ENCODE peak calls at places on chromosomes 5 and 9, in six cellular contexts. One of them, this sample, is unnamed.

GRCh38 chr9:33140406-33141360 is 26.5 kb downstream of the B4GALT1 start:
- DNase-seq in GM13977: no peak
- DNase-seq in H9: no peak
- DNase-seq in CD8-positive, alpha-beta T cell: no peak
- DNase-seq in adrenal gland: no peak
- DNase-seq in heart left ventricle: no peak
- DNase-seq in this sample: no peak

GRCh38 chr9:108609227-108609894 is 246.4 kb downstream of the ACTL7B start:
- DNase-seq in adrenal gland: no peak
- DNase-seq in H9: no peak
- DNase-seq in CD8-positive, alpha-beta T cell: no peak
- DNase-seq in heart left ventricle: no peak
- DNase-seq in GM13977: no peak
- DNase-seq in this sample: no peak

GRCh38 chr5:96408276-96408777 is 24.7 kb downstream of the PCSK1 start:
- DNase-seq in heart left ventricle: no peak
- DNase-seq in H9: no peak
- DNase-seq in CD8-positive, alpha-beta T cell: no peak
- DNase-seq in adrenal gland: no peak
- DNase-seq in GM13977: no peak
- DNase-seq in this sample: no peak

GRCh38 chr9:21750021-21750735 is 52.3 kb upstream of the MTAP start:
- DNase-seq in adrenal gland: no peak
- DNase-seq in CD8-positive, alpha-beta T cell: no peak
- DNase-seq in H9: no peak
- DNase-seq in GM13977: no peak
- DNase-seq in heart left ventricle: no peak
- DNase-seq in this sample: no peak

GRCh38 chr9:106878943-106879916 is 16.3 kb downstream of the ZNF462 start:
- DNase-seq in GM13977: no peak
- DNase-seq in adrenal gland: peak; percentile 94
- DNase-seq in H9: no peak
- DNase-seq in heart left ventricle: peak; percentile 80
- DNase-seq in CD8-positive, alpha-beta T cell: no peak
- DNase-seq in this sample: no peak

GRCh38 chr9:706606-707451 is 134.7 kb upstream of the DMRT1 start:
- DNase-seq in adrenal gland: peak; percentile 82
- DNase-seq in heart left ventricle: peak; percentile 62
- DNase-seq in H9: peak; percentile 54
- DNase-seq in GM13977: peak; percentile 36
- DNase-seq in CD8-positive, alpha-beta T cell: peak; percentile 8
- DNase-seq in this sample: peak; percentile 20

GRCh38 chr9:128098936-128099931 is 28.3 kb downstream of the PTGES2 start:
- DNase-seq in heart left ventricle: peak; percentile 67
- DNase-seq in adrenal gland: peak; percentile 39
- DNase-seq in CD8-positive, alpha-beta T cell: peak; percentile 29
- DNase-seq in GM13977: no peak
- DNase-seq in H9: no peak
- DNase-seq in this sample: no peak

GRCh38 chr9:81535542-81536241 is 153.7 kb downstream of the TLE1 start:
- DNase-seq in GM13977: no peak
- DNase-seq in heart left ventricle: no peak
- DNase-seq in adrenal gland: no peak
- DNase-seq in CD8-positive, alpha-beta T cell: no peak
- DNase-seq in H9: no peak
- DNase-seq in this sample: no peak

GRCh38 chr9:116737137-116737546 is 50.0 kb downstream of the TRIM32 start:
- DNase-seq in adrenal gland: peak; percentile 90
- DNase-seq in CD8-positive, alpha-beta T cell: peak; percentile 25
- DNase-seq in GM13977: peak; percentile 83
- DNase-seq in heart left ventricle: peak; percentile 66
- DNase-seq in H9: peak; percentile 94
- DNase-seq in this sample: peak; percentile 91

GRCh38 chr9:78595200-78595945 is 298.4 kb downstream of the PSAT1 start:
- DNase-seq in H9: no peak
- DNase-seq in CD8-positive, alpha-beta T cell: no peak
- DNase-seq in adrenal gland: no peak
- DNase-seq in heart left ventricle: no peak
- DNase-seq in GM13977: no peak
- DNase-seq in this sample: no peak

GRCh38 chr5:10485142-10485795 is 43.6 kb downstream of the ROPN1L start:
- DNase-seq in CD8-positive, alpha-beta T cell: no peak
- DNase-seq in H9: peak; percentile 71
- DNase-seq in heart left ventricle: peak; percentile 40
- DNase-seq in adrenal gland: peak; percentile 6
- DNase-seq in GM13977: no peak
- DNase-seq in this sample: no peak

GRCh38 chr9:75616841-75617566 is 273.5 kb upstream of the PCSK5 start:
- DNase-seq in CD8-positive, alpha-beta T cell: no peak
- DNase-seq in adrenal gland: no peak
- DNase-seq in heart left ventricle: no peak
- DNase-seq in GM13977: no peak
- DNase-seq in H9: no peak
- DNase-seq in this sample: no peak

GRCh38 chr9:93278164-93278563 is 94.2 kb downstream of the WNK2 start:
- DNase-seq in H9: no peak
- DNase-seq in GM13977: no peak
- DNase-seq in heart left ventricle: no peak
- DNase-seq in CD8-positive, alpha-beta T cell: no peak
- DNase-seq in adrenal gland: no peak
- DNase-seq in this sample: no peak

GRCh38 chr5:145449794-145450193 is 385.3 kb downstream of the PRELID2 start:
- DNase-seq in GM13977: no peak
- DNase-seq in CD8-positive, alpha-beta T cell: no peak
- DNase-seq in adrenal gland: no peak
- DNase-seq in heart left ventricle: no peak
- DNase-seq in H9: no peak
- DNase-seq in this sample: no peak

GRCh38 chr5:109911731-109912130 is 222.0 kb downstream of the MAN2A1 start:
- DNase-seq in adrenal gland: no peak
- DNase-seq in heart left ventricle: no peak
- DNase-seq in CD8-positive, alpha-beta T cell: no peak
- DNase-seq in H9: no peak
- DNase-seq in GM13977: no peak
- DNase-seq in this sample: no peak

GRCh38 chr9:129006328-129007034 is 21.6 kb downstream of the SH3GLB2 start:
- DNase-seq in H9: peak; percentile 81
- DNase-seq in GM13977: peak; percentile 82
- DNase-seq in heart left ventricle: peak; percentile 67
- DNase-seq in CD8-positive, alpha-beta T cell: peak; percentile 41
- DNase-seq in adrenal gland: peak; percentile 82
- DNase-seq in this sample: peak; percentile 56

DNA sequence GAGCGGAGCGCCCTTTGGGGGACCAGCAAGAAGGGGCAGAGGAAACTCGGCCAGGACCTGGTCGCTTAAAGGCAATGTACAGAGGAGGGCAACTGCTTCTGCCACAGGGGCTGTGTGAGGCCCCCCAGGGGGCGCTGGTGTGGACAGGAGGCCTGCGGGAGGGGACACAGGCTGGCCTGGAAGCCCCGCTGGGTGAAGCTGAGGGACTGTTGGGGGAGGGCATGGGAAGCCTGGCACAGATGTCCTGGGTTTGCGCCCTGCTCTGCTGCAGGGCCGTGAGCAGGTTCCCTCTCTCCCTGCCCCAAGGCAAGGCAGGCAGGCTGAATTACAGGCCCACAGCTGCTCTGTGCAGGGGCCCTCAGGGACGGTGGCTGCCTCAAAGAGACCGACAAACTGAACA is 5.4 kb downstream of the MED22 start:
- DNase-seq in adrenal gland: no peak
- DNase-seq in heart left ventricle: no peak
- DNase-seq in H9: peak; percentile 64
- DNase-seq in GM13977: no peak
- DNase-seq in CD8-positive, alpha-beta T cell: no peak
- DNase-seq in this sample: no peak
- TF ChIP-seq CTCF in adrenal gland: no peak
- TF ChIP-seq CTCF in heart left ventricle: no peak
- TF ChIP-seq CTCF in H9: no peak
- TF ChIP-seq CTCF in GM13977: peak; percentile 32
- TF ChIP-seq CTCF in CD8-positive, alpha-beta T cell: no peak
- TF ChIP-seq CTCF in this sample: no peak

GRCh38 chr9:38350529-38350928 is 42.0 kb upstream of the ALDH1B1 start:
- DNase-seq in H9: peak; percentile 8
- DNase-seq in CD8-positive, alpha-beta T cell: no peak
- DNase-seq in adrenal gland: no peak
- DNase-seq in GM13977: no peak
- DNase-seq in heart left ventricle: no peak
- DNase-seq in this sample: no peak
- TF ChIP-seq CTCF in H9: peak; percentile 25
- TF ChIP-seq CTCF in CD8-positive, alpha-beta T cell: no peak
- TF ChIP-seq CTCF in adrenal gland: no peak
- TF ChIP-seq CTCF in GM13977: no peak
- TF ChIP-seq CTCF in heart left ventricle: no peak
- TF ChIP-seq CTCF in this sample: no peak

DNA sequence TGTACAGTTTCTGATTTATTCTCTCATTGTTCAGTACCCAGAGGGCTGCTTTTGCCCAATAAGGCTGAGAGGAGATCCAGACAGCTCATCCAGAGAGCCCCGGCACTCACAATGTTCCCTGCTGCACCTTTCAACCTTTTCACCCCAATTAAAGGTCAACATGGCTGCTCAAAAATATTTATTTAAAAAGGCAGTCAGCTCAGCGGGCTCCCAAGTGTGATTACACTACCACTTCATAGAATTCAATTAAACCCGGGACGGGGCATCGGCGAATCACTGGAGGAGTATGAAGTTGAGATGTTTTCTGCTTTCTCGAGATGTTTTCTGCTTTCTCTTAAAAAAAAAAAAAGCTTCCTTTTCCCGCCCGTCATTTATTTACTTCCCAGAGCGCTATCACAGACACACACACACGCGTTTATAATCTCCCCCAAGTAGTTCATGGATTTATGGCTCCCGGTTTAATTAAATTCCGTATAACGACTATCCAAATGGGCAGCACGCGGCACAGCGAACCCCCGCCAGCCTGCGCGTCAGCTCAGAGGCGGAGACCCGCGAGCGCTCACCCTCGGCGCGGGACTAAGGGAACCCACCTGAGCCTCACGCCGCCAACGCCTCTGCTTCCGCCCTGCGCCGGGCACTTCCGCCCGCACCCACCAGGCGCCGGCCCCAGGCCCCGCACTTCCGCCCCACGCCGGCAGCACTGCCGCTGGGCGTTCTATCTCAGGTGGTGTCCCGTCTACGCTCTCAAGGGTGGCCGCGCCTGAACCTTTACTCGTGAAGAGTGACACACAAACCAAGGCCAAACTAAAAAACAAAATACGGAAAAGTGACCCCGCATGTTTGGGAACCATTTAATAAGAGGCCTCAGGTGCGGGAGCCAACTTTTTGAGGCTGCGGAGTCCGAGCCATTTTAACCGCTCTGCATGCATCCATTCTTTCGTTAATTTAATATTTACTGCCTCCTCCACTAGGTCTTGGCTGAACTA is at the start of gene C5orf63:
- DNase-seq in H9: peak; percentile 66
- DNase-seq in heart left ventricle: peak; percentile 67
- DNase-seq in adrenal gland: peak; percentile 44
- DNase-seq in CD8-positive, alpha-beta T cell: peak; percentile 55
- DNase-seq in GM13977: peak; percentile 85
- DNase-seq in this sample: peak; percentile 39
- TF ChIP-seq CTCF in H9: no peak
- TF ChIP-seq CTCF in heart left ventricle: no peak
- TF ChIP-seq CTCF in adrenal gland: no peak
- TF ChIP-seq CTCF in CD8-positive, alpha-beta T cell: no peak
- TF ChIP-seq CTCF in GM13977: no peak
- TF ChIP-seq CTCF in this sample: no peak

GRCh38 chr9:84966876-84967830 is 297.6 kb downstream of the NTRK2 start:
- DNase-seq in heart left ventricle: no peak
- DNase-seq in GM13977: peak; percentile 15
- DNase-seq in CD8-positive, alpha-beta T cell: no peak
- DNase-seq in H9: peak; percentile 88
- DNase-seq in adrenal gland: no peak
- DNase-seq in this sample: no peak
- TF ChIP-seq CTCF in heart left ventricle: no peak
- TF ChIP-seq CTCF in GM13977: peak; percentile 16
- TF ChIP-seq CTCF in CD8-positive, alpha-beta T cell: no peak
- TF ChIP-seq CTCF in H9: peak; percentile 84
- TF ChIP-seq CTCF in adrenal gland: no peak
- TF ChIP-seq CTCF in this sample: peak; percentile 47